ENCODE peak calls at places on chromosomes 13 and 19, in six cellular contexts. Z, H, O, S, V and K are unnamed samples.

GRCh38 chr13:31110169-31110568 is 51.5 kb downstream of the HSPH1 start:
- DNase-seq in Z (no peak), O (no peak), V (no peak), S (no peak), H (no peak), K (no peak)

GRCh38 chr19:46924874-46925547 is 64.2 kb downstream of the ARHGAP35 start:
- DNase-seq in S (peak; percentile 50), H (no peak), Z (peak; percentile 58), V (no peak), O (no peak), K (no peak)

GRCh38 chr13:92976657-92977056 is 249.9 kb upstream of the GPC6 start:
- DNase-seq in H (no peak), Z (no peak), O (no peak), S (no peak), V (no peak), K (no peak)

GRCh38 chr13:41117859-41118258 is 14.7 kb downstream of the KBTBD6 start:
- DNase-seq in Z (no peak), H (no peak), V (no peak), O (no peak), S (no peak), K (no peak)

GRCh38 chr19:51107406-51108065 is 673 bp downstream of the CTU1 start:
- DNase-seq in S (no peak), H (peak; percentile 8), O (peak; percentile 14), V (no peak), Z (no peak), K (no peak)

GRCh38 chr13:109162248-109163051 is 533.0 kb downstream of the MYO16 start:
- DNase-seq in S (no peak), H (no peak), Z (no peak), O (no peak), V (no peak), K (no peak)

GRCh38 chr13:62682788-62683187 is 1267.1 kb upstream of the PCDH20 start:
- DNase-seq in Z (no peak), H (no peak), O (no peak), V (no peak), S (no peak), K (no peak)

GRCh38 chr19:13181747-13182388 is 31.7 kb downstream of the IER2 start:
- DNase-seq in S (peak; percentile 76), O (peak; percentile 66), V (no peak), H (no peak), Z (peak; percentile 68), K (no peak)

GRCh38 chr19:40144947-40145748 is 46.1 kb upstream of the MAP3K10 start:
- DNase-seq in S (no peak), V (no peak), Z (no peak), O (no peak), H (no peak), K (no peak)

GRCh38 chr13:112349681-112350080 is 26.5 kb upstream of the SPACA7 start:
- DNase-seq in S (no peak), Z (no peak), H (no peak), V (no peak), O (no peak), K (no peak)

GRCh38 chr19:45800009-45800553 is 7.4 kb upstream of the DMWD start:
- DNase-seq in Z (no peak), V (peak; percentile 20), S (no peak), O (peak; percentile 50), H (no peak), K (no peak)

GRCh38 chr19:49506575-49507105 is 5.8 kb upstream of the FCGRT start:
- DNase-seq in H (peak; percentile 72), V (no peak), Z (peak; percentile 89), S (peak; percentile 88), O (no peak), K (peak; percentile 68)

GRCh38 chr19:932647-933552 is 7.1 kb downstream of the ARID3A start:
- DNase-seq in S (peak; percentile 61), O (peak; percentile 87), H (peak; percentile 45), V (peak; percentile 85), Z (peak; percentile 72), K (no peak)

GRCh38 chr13:113129921-113130750 is 7.5 kb downstream of the F10 start:
- DNase-seq in S (no peak), Z (no peak), H (no peak), O (no peak), V (no peak), K (no peak)

GRCh38 chr19:17107546-17108452 is 32.2 kb downstream of the MYO9B start:
- DNase-seq in Z (no peak), S (peak; percentile 64), O (peak; percentile 91), H (no peak), V (peak; percentile 83), K (no peak)

GRCh38 chr13:49279885-49280284 is 32.2 kb downstream of the CDADC1 start:
- DNase-seq in Z (no peak), V (no peak), S (no peak), O (no peak), H (no peak), K (no peak)

GRCh38 chr13:19183676-19184075 is 2.1 kb upstream of the TUBA3C start:
- DNase-seq in O (no peak), Z (peak; percentile 9), S (no peak), V (no peak), H (no peak), K (no peak)
- H3K9me3 ChIP-seq in O (peaks cover 8% of the 10 kb centered on the region), Z (no peaks in the 10 kb centered on the region), S (no peaks in the 10 kb centered on the region), V (peaks cover 77% of the 10 kb centered on the region), H (no peaks in the 10 kb centered on the region), K (no peaks in the 10 kb centered on the region)

DNA sequence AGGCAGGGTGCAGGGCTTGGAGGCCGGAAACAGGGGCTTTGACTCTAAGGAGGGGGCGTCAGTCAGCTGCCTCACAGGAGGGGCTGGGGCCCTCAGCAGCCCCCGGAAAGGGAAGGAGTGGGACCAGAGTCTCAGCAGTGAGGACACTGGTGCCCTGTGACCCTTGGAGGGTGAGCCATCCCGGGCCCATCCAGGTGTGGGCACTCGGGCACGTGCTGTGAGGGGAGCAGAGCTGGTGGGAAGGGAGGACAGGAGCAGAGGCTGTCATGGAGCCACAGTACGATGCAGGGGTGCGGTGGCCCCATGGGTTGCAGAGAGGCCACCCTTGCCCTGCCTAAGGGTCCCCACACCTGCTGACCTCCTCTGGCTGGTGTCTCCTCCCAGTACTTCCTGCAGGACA is 19.1 kb upstream of the ZNF544 start:
- DNase-seq in H (no peak), Z (no peak), O (no peak), S (no peak), V (no peak), K (no peak)
- H3K9me3 ChIP-seq in H (peaks cover 100% of the 10 kb centered on the region), Z (peaks cover 94% of the 10 kb centered on the region), O (peaks cover 92% of the 10 kb centered on the region), S (peaks cover 16% of the 10 kb centered on the region), V (peaks cover 91% of the 10 kb centered on the region), K (peaks cover 76% of the 10 kb centered on the region)

GRCh38 chr13:98651716-98652115 is 74.8 kb upstream of the STK24 start:
- DNase-seq in O (no peak), S (no peak), H (no peak), Z (no peak), V (no peak), K (no peak)
- H3K9me3 ChIP-seq in O (no peaks in the 10 kb centered on the region), S (no peaks in the 10 kb centered on the region), H (no peaks in the 10 kb centered on the region), Z (no peaks in the 10 kb centered on the region), V (no peaks in the 10 kb centered on the region), K (no peaks in the 10 kb centered on the region)

GRCh38 chr19:53294786-53295441 is 27.4 kb upstream of the VN1R4 start:
- DNase-seq in Z (no peak), S (no peak), O (peak; percentile 5), H (no peak), V (no peak), K (no peak)
- H3K9me3 ChIP-seq in Z (peaks cover 27% of the 10 kb centered on the region), S (no peaks in the 10 kb centered on the region), O (peaks cover 13% of the 10 kb centered on the region), H (peaks cover 41% of the 10 kb centered on the region), V (peaks cover 50% of the 10 kb centered on the region), K (peaks cover 5% of the 10 kb centered on the region)

GRCh38 chr19:23056516-23056915 is 53.5 kb upstream of the ZNF728 start:
- DNase-seq in V (no peak), H (no peak), S (no peak), Z (no peak), O (no peak), K (no peak)
- H3K9me3 ChIP-seq in V (peaks cover 17% of the 10 kb centered on the region), H (no peaks in the 10 kb centered on the region), S (no peaks in the 10 kb centered on the region), Z (no peaks in the 10 kb centered on the region), O (peaks cover 15% of the 10 kb centered on the region), K (no peaks in the 10 kb centered on the region)